ENCODE peak calls at places on chromosomes 5 and 9, in six cellular contexts. A, Y, N, C, V and J are unnamed samples.

GRCh38 chr9:1400983-1401382 is 350.8 kb downstream of the DMRT2 start:
- DNase-seq in V (no peak), C (no peak), Y (no peak), A (no peak), N (no peak), J (no peak)

GRCh38 chr5:95794070-95794516 is 28.4 kb downstream of the GLRX start:
- DNase-seq in A (peak; percentile 76), V (no peak), N (no peak), Y (no peak), C (peak; percentile 69), J (peak; percentile 66)

GRCh38 chr5:147743686-147744332 is 38.7 kb downstream of the JAKMIP2 start:
- DNase-seq in N (no peak), C (no peak), V (no peak), Y (no peak), A (no peak), J (no peak)

GRCh38 chr9:108674766-108675530 is 180.8 kb downstream of the ACTL7B start:
- DNase-seq in V (no peak), A (no peak), N (no peak), C (no peak), Y (no peak), J (no peak)

GRCh38 chr9:128211551-128212281 is 8.5 kb downstream of the DNM1 start:
- DNase-seq in Y (no peak), V (no peak), A (no peak), N (no peak), C (no peak), J (no peak)

GRCh38 chr5:114101153-114101552 is 260.7 kb upstream of the KCNN2 start:
- DNase-seq in A (peak; percentile 70), C (peak; percentile 73), V (no peak), Y (peak; percentile 16), N (no peak), J (peak; percentile 33)

GRCh38 chr5:158929579-158930233 is 170.0 kb downstream of the EBF1 start:
- DNase-seq in A (no peak), V (no peak), N (no peak), Y (no peak), C (no peak), J (no peak)

GRCh38 chr5:172660974-172661373 is 19.9 kb downstream of the NEURL1B start:
- DNase-seq in N (no peak), Y (no peak), A (no peak), C (no peak), V (no peak), J (no peak)

GRCh38 chr5:158807947-158808346 is 291.8 kb downstream of the EBF1 start:
- DNase-seq in V (no peak), A (peak; percentile 45), C (peak; percentile 66), N (no peak), Y (no peak), J (peak; percentile 57)

GRCh38 chr9:128124873-128125574 is 2.5 kb downstream of the PTGES2 start:
- DNase-seq in C (peak; percentile 66), V (no peak), N (no peak), Y (no peak), A (peak; percentile 63), J (peak; percentile 57)

GRCh38 chr9:113934826-113935676 is 58.9 kb downstream of the ZNF618 start:
- DNase-seq in V (peak; percentile 60), C (no peak), Y (no peak), N (no peak), A (no peak), J (no peak)

GRCh38 chr9:84339951-84340350 is 607 bp downstream of the SLC28A3 start:
- DNase-seq in C (no peak), A (no peak), N (no peak), Y (no peak), V (no peak), J (no peak)

GRCh38 chr9:75148551-75148950 is 60.2 kb downstream of the OSTF1 start:
- DNase-seq in C (peak; percentile 91), N (no peak), Y (peak; percentile 82), A (peak; percentile 89), V (no peak), J (peak; percentile 88)

GRCh38 chr9:14314424-14314928 is 535 bp upstream of the NFIB start:
- DNase-seq in Y (no peak), N (no peak), A (peak; percentile 96), V (peak; percentile 94), C (peak; percentile 96), J (peak; percentile 96)

GRCh38 chr9:18979367-18979766 is 53.6 kb downstream of the SAXO1 start:
- DNase-seq in C (peak; percentile 38), A (peak; percentile 40), N (no peak), Y (no peak), V (no peak), J (peak; percentile 64)

GRCh38 chr9:35771524-35771923 is 17.4 kb upstream of the MSMP start:
- DNase-seq in A (peak; percentile 57), C (peak; percentile 63), N (no peak), Y (no peak), V (no peak), J (peak; percentile 48)

GRCh38 chr5:96483878-96484277 is 50.8 kb upstream of the PCSK1 start:
- DNase-seq in Y (no peak), C (peak; percentile 68), N (no peak), V (no peak), A (peak; percentile 69), J (peak; percentile 51)

GRCh38 chr5:134606726-134607125 is 25.9 kb downstream of the SAR1B start:
- DNase-seq in Y (no peak), C (no peak), N (no peak), V (no peak), A (no peak), J (no peak)

GRCh38 chr5:82924990-82925385 is 152.2 kb downstream of the TMEM167A start:
- DNase-seq in N (no peak), V (no peak), C (peak; percentile 24), Y (no peak), A (peak; percentile 29), J (peak; percentile 30)

GRCh38 chr5:157740211-157740610 is 3.3 kb upstream of the LSM11 start:
- DNase-seq in A (no peak), C (no peak), N (no peak), Y (no peak), V (no peak), J (no peak)

GRCh38 chr5:98936948-98937715 is 8.3 kb upstream of the CHD1 start:
- DNase-seq in A (no peak), V (no peak), Y (no peak), N (no peak), C (no peak), J (no peak)

GRCh38 chr5:961711-962240 is 46.8 kb upstream of the NKD2 start:
- DNase-seq in Y (no peak), A (no peak), C (no peak), V (no peak), N (no peak), J (no peak)

GRCh38 chr9:114263853-114264510 is 58.9 kb upstream of the ORM1 start:
- DNase-seq in V (no peak), Y (no peak), C (no peak), A (no peak), N (no peak), J (no peak)

GRCh38 chr9:89878003-89878411 is 273.2 kb downstream of the GADD45G start:
- DNase-seq in V (peak; percentile 54), C (no peak), Y (no peak), A (no peak), N (no peak), J (no peak)

GRCh38 chr9:99118782-99119466 is 14.0 kb downstream of the TGFBR1 start:
- DNase-seq in C (no peak), Y (no peak), N (no peak), V (no peak), A (no peak), J (no peak)

GRCh38 chr5:174972291-174972690 is 247.9 kb downstream of the MSX2 start:
- DNase-seq in Y (no peak), V (no peak), N (no peak), A (no peak), C (no peak), J (no peak)

GRCh38 chr5:50968296-50969206 is 302.1 kb downstream of the PARP8 start:
- DNase-seq in N (no peak), Y (no peak), A (no peak), C (no peak), V (no peak), J (no peak)

GRCh38 chr9:77022783-77023440 is 3.5 kb downstream of the FOXB2 start:
- DNase-seq in A (no peak), C (no peak), N (no peak), V (no peak), Y (no peak), J (no peak)
- TF ChIP-seq CTCF in A (no peak), C (no peak), N (no peak), V (no peak), Y (no peak), J (no peak)

GRCh38 chr5:93096561-93096960 is 484.5 kb downstream of the NR2F1-AS1 start:
- DNase-seq in C (no peak), V (no peak), Y (no peak), N (no peak), A (no peak), J (no peak)

GRCh38 chr5:93088997-93089396 is 492.0 kb downstream of the NR2F1-AS1 start:
- DNase-seq in V (no peak), A (no peak), C (peak; percentile 37), Y (no peak), N (no peak), J (no peak)

GRCh38 chr5:93090698-93091097 is 490.3 kb downstream of the NR2F1-AS1 start:
- DNase-seq in N (no peak), Y (no peak), A (no peak), V (no peak), C (no peak), J (no peak)

GRCh38 chr5:93088566-93088965 is 492.5 kb downstream of the NR2F1-AS1 start:
- DNase-seq in C (peak; percentile 10), Y (no peak), V (no peak), N (no peak), A (no peak), J (no peak)

GRCh38 chr5:93092349-93093105 is 488.5 kb downstream of the NR2F1-AS1 start:
- DNase-seq in V (no peak), A (peak; percentile 78), Y (peak; percentile 45), N (no peak), C (peak; percentile 73), J (peak; percentile 68)
- TF ChIP-seq CTCF in V (no peak), A (peak; percentile 53), Y (peak; percentile 59), N (peak; percentile 63), C (peak; percentile 41), J (peak; percentile 61)

DNA sequence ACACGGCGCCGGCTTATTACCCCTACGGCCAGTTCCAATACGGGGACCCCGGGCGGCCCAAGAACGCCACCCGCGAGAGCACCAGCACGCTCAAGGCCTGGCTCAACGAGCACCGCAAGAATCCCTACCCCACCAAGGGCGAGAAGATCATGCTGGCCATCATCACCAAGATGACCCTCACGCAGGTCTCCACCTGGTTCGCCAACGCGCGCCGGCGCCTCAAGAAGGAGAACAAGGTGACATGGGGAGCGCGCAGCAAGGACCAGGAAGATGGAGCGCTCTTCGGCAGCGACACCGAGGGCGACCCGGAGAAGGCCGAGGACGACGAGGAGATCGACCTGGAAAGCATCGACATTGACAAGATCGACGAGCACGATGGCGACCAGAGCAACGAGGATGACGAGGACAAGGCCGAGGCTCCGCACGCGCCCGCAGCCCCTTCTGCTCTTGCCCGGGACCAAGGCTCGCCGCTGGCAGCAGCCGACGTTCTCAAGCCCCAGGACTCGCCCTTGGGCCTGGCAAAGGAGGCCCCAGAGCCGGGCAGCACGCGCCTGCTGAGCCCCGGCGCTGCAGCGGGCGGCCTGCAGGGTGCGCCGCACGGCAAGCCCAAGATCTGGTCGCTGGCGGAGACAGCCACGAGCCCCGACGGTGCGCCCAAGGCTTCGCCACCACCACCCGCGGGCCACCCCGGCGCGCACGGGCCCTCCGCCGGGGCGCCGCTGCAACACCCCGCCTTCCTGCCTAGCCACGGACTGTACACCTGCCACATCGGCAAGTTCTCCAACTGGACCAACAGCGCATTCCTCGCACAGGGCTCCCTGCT is 3.9 kb downstream of the IRX1 start:
- DNase-seq in N (no peak), C (no peak), V (no peak), Y (no peak), A (no peak), J (no peak)
- TF ChIP-seq CTCF in N (no peak), C (no peak), V (no peak), Y (no peak), A (no peak), J (no peak)

GRCh38 chr9:137007060-137007815 is 10.9 kb upstream of the CLIC3 start:
- DNase-seq in C (no peak), V (no peak), A (no peak), N (no peak), Y (no peak), J (no peak)
- TF ChIP-seq CTCF in C (no peak), V (no peak), A (no peak), N (no peak), Y (no peak), J (no peak)